ENCODE peak calls at places on chromosome 6, in five cellular contexts. S, I, J, P and L are unnamed samples.
A peak's percentile ranks its signal among the peaks of the same experiment; 100 is the strongest.

GRCh38 chr6:155130161-155130853 is 133.5 kb upstream of the CLDN20 start:
- DNase-seq in S (no peak), I (no peak), J (no peak), P (no peak), L (no peak)

GRCh38 chr6:17867880-17868279 is 119.6 kb downstream of the KIF13A start:
- DNase-seq in S (no peak), I (no peak), J (no peak), P (no peak), L (no peak)

GRCh38 chr6:20147469-20147868 is 64.8 kb downstream of the MBOAT1 start:
- DNase-seq in S (no peak), I (no peak), J (no peak), P (no peak), L (no peak)

GRCh38 chr6:35496851-35497570 is at the start of gene TEAD3:
- DNase-seq in S (peak; percentile 96), I (peak; percentile 89), J (no peak), P (no peak), L (no peak)

GRCh38 chr6:159875194-159875593 is 15.6 kb upstream of the MAS1 start:
- DNase-seq in S (no peak), I (no peak), J (no peak), P (no peak), L (peak; percentile 13)

GRCh38 chr6:37103169-37104039 is 66.5 kb upstream of the PIM1 start:
- DNase-seq in S (peak; percentile 54), I (no peak), J (peak; percentile 56), P (no peak), L (no peak)

GRCh38 chr6:149701699-149702098 is 16.2 kb downstream of the LATS1 start:
- DNase-seq in S (no peak), I (no peak), J (no peak), P (no peak), L (peak; percentile 7)

GRCh38 chr6:47669684-47670515 is 28.5 kb upstream of the ADGRF4 start:
- DNase-seq in S (peak; percentile 69), I (peak; percentile 15), J (peak; percentile 20), P (no peak), L (no peak)

GRCh38 chr6:42177514-42178364 is 4.6 kb downstream of the GUCA1A start:
- DNase-seq in S (peak; percentile 85), I (peak; percentile 59), J (no peak), P (no peak), L (peak; percentile 60)

GRCh38 chr6:33144373-33144772 is 47.9 kb downstream of the COL11A2 start:
- DNase-seq in S (no peak), I (no peak), J (no peak), P (no peak), L (no peak)

GRCh38 chr6:42532038-42532669 is 31.7 kb upstream of the UBR2 start:
- DNase-seq in S (peak; percentile 77), I (peak; percentile 36), J (peak; percentile 77), P (peak; percentile 35), L (no peak)

GRCh38 chr6:133571681-133572080 is 317.2 kb upstream of the TCF21 start:
- DNase-seq in S (no peak), I (no peak), J (no peak), P (no peak), L (no peak)

GRCh38 chr6:151807513-151808330 is at the start of gene ESR1:
- DNase-seq in S (peak; percentile 56), I (no peak), J (no peak), P (no peak), L (no peak)

GRCh38 chr6:52691718-52692117 is 20.8 kb downstream of the TMEM14A start:
- DNase-seq in S (no peak), I (no peak), J (no peak), P (no peak), L (no peak)

GRCh38 chr6:21773199-21773974 is 179.8 kb downstream of the SOX4 start:
- DNase-seq in S (no peak), I (no peak), J (no peak), P (no peak), L (no peak)

GRCh38 chr6:116011520-116011919 is 49.2 kb downstream of the FRK start:
- DNase-seq in S (no peak), I (no peak), J (no peak), P (no peak), L (no peak)

GRCh38 chr6:134703206-134703605 is 246.7 kb downstream of the ALDH8A1 start:
- DNase-seq in S (no peak), I (no peak), J (no peak), P (no peak), L (no peak)

GRCh38 chr6:29926081-29926794 is 16.1 kb upstream of the HLA-A start:
- DNase-seq in S (no peak), I (no peak), J (no peak), P (no peak), L (no peak)

GRCh38 chr6:34190504-34191122 is 44.7 kb upstream of the GRM4 start:
- DNase-seq in S (no peak), I (no peak), J (no peak), P (no peak), L (no peak)

GRCh38 chr6:57173886-57174510 is 1.9 kb downstream of the BAG2 start:
- DNase-seq in S (peak; percentile 47), I (no peak), J (peak; percentile 56), P (peak; percentile 61), L (no peak)

GRCh38 chr6:17431581-17431980 is 38.2 kb downstream of the CAP2 start:
- DNase-seq in S (no peak), I (no peak), J (peak; percentile 32), P (no peak), L (no peak)

GRCh38 chr6:83429857-83430605 is 820 bp downstream of the ME1 start:
- DNase-seq in S (peak; percentile 60), I (peak; percentile 35), J (peak; percentile 57), P (no peak), L (no peak)

GRCh38 chr6:111861321-111861938 is 11.8 kb downstream of the FYN start:
- DNase-seq in S (no peak), I (no peak), J (no peak), P (no peak), L (no peak)

GRCh38 chr6:82877213-82878195 is 188.1 kb downstream of the UBE3D start:
- DNase-seq in S (no peak), I (no peak), J (no peak), P (no peak), L (no peak)

GRCh38 chr6:99993533-99994251 is at the start of gene MCHR2:
- DNase-seq in S (peak; percentile 53), I (no peak), J (no peak), P (no peak), L (no peak)

GRCh38 chr6:15148356-15149058 is 97.4 kb upstream of the JARID2 start:
- DNase-seq in S (peak; percentile 21), I (no peak), J (peak; percentile 9), P (no peak), L (no peak)

GRCh38 chr6:141482773-141483172 is 650.0 kb upstream of the GJE1 start:
- DNase-seq in S (no peak), I (no peak), J (no peak), P (no peak), L (no peak)

GRCh38 chr6:113018351-113019151 is 671.4 kb downstream of the RFPL4B start:
- DNase-seq in S (no peak), I (no peak), J (no peak), P (no peak), L (no peak)

GRCh38 chr6:34232901-34233300 is 3.8 kb upstream of the HMGA1 start:
- DNase-seq in S (no peak), I (no peak), J (no peak), P (no peak), L (no peak)

GRCh38 chr6:41546475-41546865 is 289 bp downstream of the FOXP4 start:
- DNase-seq in S (no peak), I (no peak), J (peak; percentile 40), P (no peak), L (no peak)

GRCh38 chr6:84411060-84411629 is 183.7 kb upstream of the CEP162 start:
- DNase-seq in S (no peak), I (no peak), J (peak; percentile 4), P (no peak), L (no peak)

GRCh38 chr6:138289739-138290138 is 71.4 kb upstream of the PBOV1 start:
- DNase-seq in S (peak; percentile 35), I (no peak), J (peak; percentile 11), P (no peak), L (no peak)

DNA sequence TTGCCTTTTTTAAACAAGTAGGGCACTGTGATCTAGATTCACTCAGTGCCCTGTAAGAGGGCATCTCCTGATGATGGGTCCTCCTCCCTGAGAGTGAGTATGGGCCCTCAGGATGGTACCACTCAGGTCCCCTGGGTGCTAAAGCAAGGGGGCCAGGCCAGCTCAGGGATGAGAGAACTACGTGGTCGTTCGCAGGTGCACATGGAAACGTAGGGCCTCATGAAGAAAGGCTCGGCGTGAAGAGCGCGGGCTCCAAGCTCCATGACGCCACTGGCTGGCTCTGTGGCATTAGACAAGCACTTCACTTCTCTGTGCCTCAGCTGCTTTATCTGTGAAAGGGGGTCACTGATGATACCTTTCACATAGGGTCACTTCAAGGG is 50.7 kb downstream of the SYNJ2 start:
- DNase-seq in S (no peak), I (no peak), J (no peak), P (no peak), L (no peak)
- H3K27ac ChIP-seq in S (no peak overlapping the region), I (no peak overlapping the region), J (peak overlapping the region; percentile 92), P (peak overlapping the region; percentile 83), L (no peak overlapping the region)

GRCh38 chr6:7129360-7129759 is 21.6 kb downstream of the RREB1 start:
- DNase-seq in S (no peak), I (no peak), J (no peak), P (no peak), L (no peak)
- H3K27ac ChIP-seq in S (no peak overlapping the region), I (no peak overlapping the region), J (peak overlapping the region; percentile 65), P (no peak overlapping the region), L (no peak overlapping the region)

GRCh38 chr6:130161627-130162404 is 60.9 kb downstream of the SAMD3 start:
- DNase-seq in S (no peak), I (no peak), J (no peak), P (no peak), L (no peak)
- H3K27ac ChIP-seq in S (no peak overlapping the region), I (no peak overlapping the region), J (no peak overlapping the region), P (no peak overlapping the region), L (no peak overlapping the region)

DNA sequence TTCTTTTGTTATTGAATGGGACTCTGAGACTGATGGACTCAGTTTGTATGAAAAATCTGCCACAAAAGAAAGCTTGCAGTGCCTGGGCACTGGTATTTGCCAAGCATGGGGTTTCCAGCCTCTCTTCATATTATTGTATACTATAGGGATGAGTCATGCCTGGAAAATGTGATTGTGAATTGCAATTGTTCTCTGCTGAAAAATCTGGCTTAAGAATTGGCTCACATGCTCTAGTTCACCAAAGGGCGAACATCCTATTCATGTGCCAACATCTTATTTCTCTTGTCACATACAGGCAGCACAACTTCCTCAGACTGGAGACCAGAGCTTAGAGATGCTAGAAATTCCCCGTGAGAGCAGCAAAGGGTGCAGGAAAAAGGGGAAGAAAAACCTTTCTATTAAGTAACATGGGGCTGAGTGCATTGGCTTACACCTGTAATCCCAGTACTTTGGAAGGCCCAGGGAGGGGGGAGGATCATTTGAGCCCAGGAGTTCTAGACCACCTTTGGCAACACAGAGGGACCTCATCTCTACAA is 103.6 kb upstream of the KCNK16 start:
- DNase-seq in S (no peak), I (no peak), J (peak; percentile 23), P (no peak), L (no peak)
- H3K27ac ChIP-seq in S (no peak overlapping the region), I (no peak overlapping the region), J (no peak overlapping the region), P (no peak overlapping the region), L (no peak overlapping the region)

GRCh38 chr6:39945626-39946025 is 11.4 kb upstream of the MOCS1 start:
- DNase-seq in S (no peak), I (no peak), J (no peak), P (no peak), L (no peak)
- H3K27ac ChIP-seq in S (no peak overlapping the region), I (no peak overlapping the region), J (no peak overlapping the region), P (no peak overlapping the region), L (no peak overlapping the region)